ENCODE peak calls at places on chromosome 14, in four cellular contexts. N is left ventricle myocardium inferior, U is thoracic aorta, L is brain microvascular endothelial cell. E is an unnamed sample.

GRCh38 chr14:60819575-60819974 is 85.0 kb downstream of the MNAT1 start:
- DNase-seq in N (no peak), U (no peak), L (no peak), E (no peak)

GRCh38 chr14:47179906-47180305 is 495.5 kb downstream of the MDGA2 start:
- DNase-seq in N (no peak), U (no peak), L (no peak), E (no peak)

GRCh38 chr14:96225745-96226151 is 21.1 kb downstream of the BDKRB2 start:
- DNase-seq in N (peak), U (no peak), L (no peak), E (no peak)

GRCh38 chr14:99037777-99038176 is 234.2 kb downstream of the BCL11B start:
- DNase-seq in N (no peak), U (no peak), L (no peak), E (no peak)

GRCh38 chr14:32027255-32027939 is 49.7 kb upstream of the ARHGAP5 start:
- DNase-seq in N (no peak), U (no peak), L (peak), E (no peak)

GRCh38 chr14:29822430-29822709 is 105.3 kb downstream of the PRKD1 start:
- DNase-seq in N (no peak), U (no peak), L (no peak), E (no peak)

GRCh38 chr14:106790189-106791036 is 1264.0 kb downstream of the TMEM121 start:
- DNase-seq in N (peak), U (no peak), L (no peak), E (no peak)

GRCh38 chr14:88829685-88830302 is 5.3 kb downstream of the TTC8 start:
- DNase-seq in N (no peak), U (no peak), L (no peak), E (no peak)

GRCh38 chr14:75002392-75003249 is at the start of gene EIF2B2:
- DNase-seq in N (peak), U (peak), L (peak), E (peak)

GRCh38 chr14:68728342-68729106 is 64.3 kb downstream of the ZFP36L1 start:
- DNase-seq in N (no peak), U (no peak), L (no peak), E (no peak)

GRCh38 chr14:102345232-102345631 is 17.5 kb downstream of the CINP start:
- DNase-seq in N (no peak), U (no peak), L (no peak), E (no peak)

GRCh38 chr14:64760916-64761315 is 56.7 kb downstream of the PLEKHG3 start:
- DNase-seq in N (no peak), U (no peak), L (no peak), E (no peak)

GRCh38 chr14:64762044-64763034 is 58.1 kb downstream of the PLEKHG3 start:
- DNase-seq in N (peak), U (no peak), L (peak), E (peak)

GRCh38 chr14:64763089-64763782 is 59.0 kb downstream of the PLEKHG3 start:
- DNase-seq in N (no peak), U (no peak), L (no peak), E (no peak)

GRCh38 chr14:64760146-64760755 is 56.0 kb downstream of the PLEKHG3 start:
- DNase-seq in N (no peak), U (no peak), L (peak), E (no peak)

DNA sequence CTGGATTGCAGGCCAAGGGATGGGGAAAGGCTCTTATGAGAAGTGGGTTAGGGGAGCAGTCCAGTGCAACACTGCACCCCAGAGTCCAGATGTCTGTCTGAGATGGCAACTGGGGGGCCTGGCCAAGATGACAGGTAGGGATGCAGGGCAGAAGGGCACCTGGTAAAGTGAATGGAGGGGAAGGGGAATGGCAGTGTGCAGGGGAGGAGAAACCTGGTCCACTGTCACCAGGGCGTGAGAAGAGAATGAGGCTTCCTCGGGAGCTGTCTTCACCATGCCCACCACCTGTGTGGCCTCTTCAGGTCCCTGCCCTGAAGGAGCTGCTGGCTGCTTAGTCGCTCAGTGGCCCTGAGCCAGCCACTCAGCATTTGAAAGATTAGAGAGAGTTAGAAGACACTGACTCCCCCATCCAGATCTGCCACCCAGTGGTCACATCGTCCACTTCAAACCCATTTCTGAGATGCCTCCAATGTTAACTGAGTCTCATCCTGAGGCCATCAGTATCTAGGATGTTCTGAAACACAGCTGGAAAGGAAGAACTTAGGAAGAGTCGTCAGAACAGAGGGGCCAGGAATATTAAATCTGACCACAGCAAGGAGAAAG is 57.3 kb downstream of the PLEKHG3 start:
- DNase-seq in N (no peak), U (no peak), L (peak), E (no peak)
- TF ChIP-seq CTCF in N (no peak), U (no peak), L (no peak), E (no peak)

DNA sequence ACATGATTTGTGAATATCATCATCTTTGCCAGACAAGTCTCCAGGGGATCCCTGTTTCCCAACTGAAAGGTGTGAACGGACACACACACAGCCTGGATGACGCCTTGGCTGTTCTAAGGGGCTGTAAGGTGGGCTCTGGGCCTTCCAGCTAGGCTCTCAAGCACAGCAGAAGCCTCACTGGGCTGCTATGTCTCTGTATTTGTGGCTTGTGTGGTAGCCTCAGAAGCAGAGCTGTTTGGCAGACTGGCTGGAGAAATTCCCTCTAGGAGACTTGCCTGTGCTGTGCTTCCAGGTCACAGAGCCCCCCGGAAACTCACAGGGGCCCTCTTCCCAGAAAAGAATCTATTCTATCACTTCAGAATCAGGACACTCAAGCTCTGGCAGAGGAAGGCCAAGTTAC is 21.4 kb downstream of the OTUB2 start:
- DNase-seq in N (no peak), U (no peak), L (no peak), E (no peak)
- H3K27ac ChIP-seq in N (no peak), U (no peak), L (no peak), E (no peak)

GRCh38 chr14:50003213-50004021 is 110.5 kb downstream of the ARF6 start:
- DNase-seq in N (peak), U (peak), L (peak), E (peak)
- TF ChIP-seq CTCF in N (peak), U (no peak), L (peak), E (no peak)

GRCh38 chr14:105486333-105486973 is at the start of gene CRIP1:
- DNase-seq in N (peak), U (no peak), L (no peak), E (no peak)

GRCh38 chr14:105484069-105484996 is 2.4 kb upstream of the CRIP1 start:
- DNase-seq in N (peak), U (no peak), L (no peak), E (no peak)

GRCh38 chr14:105485720-105486332 is 860 bp upstream of the CRIP1 start:
- DNase-seq in N (peak), U (no peak), L (no peak), E (no peak)

GRCh38 chr14:105483300-105484068 is 3.2 kb upstream of the CRIP1 start:
- DNase-seq in N (peak), U (no peak), L (no peak), E (no peak)

GRCh38 chr14:105484997-105485393 is 1.7 kb upstream of the CRIP1 start:
- DNase-seq in N (no peak), U (no peak), L (no peak), E (no peak)
- H3K27ac ChIP-seq in N (peak), U (peak), L (no peak), E (no peak)

DNA sequence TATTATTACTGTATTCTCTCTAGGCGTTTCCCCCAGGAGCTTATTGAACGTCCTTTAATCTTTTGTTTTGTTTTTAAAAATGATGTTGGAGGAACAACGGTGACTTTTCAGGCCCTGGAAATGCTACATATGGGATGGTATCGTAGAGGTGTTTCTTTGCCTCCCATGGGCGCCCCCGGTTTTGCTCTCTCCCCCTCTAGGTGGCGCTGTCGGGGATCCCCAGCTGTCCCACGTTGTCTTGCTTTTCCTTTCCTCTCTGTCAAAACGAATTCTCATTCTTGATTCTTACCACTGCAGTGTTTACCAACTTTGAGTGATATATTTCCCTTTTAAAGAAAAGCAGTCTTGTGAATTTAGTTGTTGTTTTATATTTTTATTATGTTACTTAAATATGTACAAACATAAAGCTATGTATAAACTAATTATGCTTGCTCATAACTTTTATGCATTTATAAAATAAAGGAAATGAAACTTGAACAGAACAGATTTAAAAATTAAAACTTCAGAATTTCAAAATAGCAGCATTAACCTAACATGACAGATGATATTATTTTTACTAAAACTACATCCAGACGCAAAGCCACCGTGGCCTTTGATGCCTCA is 171.9 kb downstream of the RGS6 start:
- DNase-seq in N (no peak), U (no peak), L (peak), E (no peak)
- TF ChIP-seq CTCF in N (peak), U (peak), L (peak), E (no peak)

DNA sequence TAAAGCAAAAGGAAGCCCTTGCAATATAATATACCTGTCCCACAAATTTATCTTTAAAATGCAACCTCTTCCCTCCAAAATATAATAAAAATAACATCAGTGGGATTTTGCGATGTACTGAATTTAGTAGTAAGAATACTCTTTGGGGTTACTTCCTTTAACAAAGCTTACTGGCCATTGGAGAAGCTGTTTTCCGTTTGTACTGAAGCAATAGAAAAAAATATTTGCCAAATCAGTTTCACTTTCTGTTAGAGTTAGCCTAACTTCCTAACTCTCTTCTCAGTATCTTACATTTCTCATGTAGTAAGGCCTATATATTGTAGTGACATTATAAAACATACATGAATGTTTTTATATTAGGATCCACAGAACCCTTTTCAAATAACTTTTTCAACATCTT is 3.7 kb downstream of the MAX start:
- DNase-seq in N (no peak), U (no peak), L (no peak), E (no peak)
- H3K27ac ChIP-seq in N (peak), U (peak), L (no peak), E (peak)

DNA sequence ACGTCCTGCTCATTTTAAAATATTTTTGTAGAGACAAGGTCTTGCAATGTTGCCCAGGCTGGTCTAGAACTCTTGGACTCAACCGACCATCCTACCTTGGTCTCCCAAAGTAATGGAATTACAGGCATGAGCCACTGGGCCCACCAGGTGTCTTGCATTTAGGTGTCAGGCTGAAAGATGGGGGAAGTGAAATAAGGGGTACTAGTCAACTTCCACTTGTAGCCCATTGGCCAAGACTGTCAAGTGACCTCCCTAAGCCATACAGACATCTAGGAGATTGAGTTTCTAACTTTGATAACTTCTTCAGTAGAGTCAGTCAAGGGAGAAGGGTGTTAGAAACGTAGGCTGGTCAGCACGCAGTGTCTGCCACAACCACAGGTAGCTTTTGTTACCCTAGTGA is 32.0 kb downstream of the ARF6 start:
- DNase-seq in N (no peak), U (no peak), L (no peak), E (no peak)
- TF ChIP-seq CTCF in N (no peak), U (no peak), L (no peak), E (no peak)

GRCh38 chr14:95041477-95042020 is 115.8 kb downstream of the DICER1 start:
- DNase-seq in N (no peak), U (no peak), L (no peak), E (no peak)
- H3K27ac ChIP-seq in N (no peak), U (peak), L (no peak), E (no peak)

GRCh38 chr14:66606826-66607225 is 98.9 kb downstream of the GPHN start:
- DNase-seq in N (no peak), U (no peak), L (no peak), E (no peak)

GRCh38 chr14:66613344-66613743 is 105.4 kb downstream of the GPHN start:
- DNase-seq in N (no peak), U (no peak), L (no peak), E (no peak)

DNA sequence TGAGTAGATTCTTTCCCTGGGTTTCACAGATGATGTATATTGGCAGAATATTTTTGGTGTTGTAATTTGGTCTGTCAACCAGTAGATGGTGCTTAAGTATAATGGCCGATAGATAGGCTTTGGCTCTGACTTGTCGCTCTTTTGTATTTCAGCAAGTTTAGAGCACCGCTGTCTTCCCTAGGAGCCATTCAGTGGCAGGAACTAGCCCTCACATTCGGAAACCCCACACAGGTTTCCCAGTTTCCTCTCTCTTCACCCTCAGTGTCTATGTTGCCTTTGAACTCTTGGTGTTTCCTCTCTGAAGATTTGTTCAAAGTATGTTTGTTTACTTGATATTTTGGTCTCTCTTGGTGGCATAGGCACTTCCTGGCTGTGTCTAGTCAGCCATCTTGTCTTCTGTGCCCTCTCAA is 102.2 kb downstream of the GPHN start:
- DNase-seq in N (no peak), U (no peak), L (no peak), E (no peak)
- TF ChIP-seq CTCF in N (peak), U (no peak), L (peak), E (no peak)

E was measured in gastrocnemius medialis.